ENCODE peak calls at places on chromosomes 5 and 9, in five cellular contexts. One of them, this sample, is unnamed.
A peak's percentile ranks its signal among the peaks of the same experiment; 100 is the strongest.

GRCh38 chr5:6011199-6011598 is 367.1 kb downstream of the MED10 start:
- DNase-seq in stimulated activated CD8-positive, alpha-beta memory T cell treated with anti-CD3 and anti-CD28 coated beads, Interleukin-4, amount 100 ng/mL, for 1 hour: no peak
- DNase-seq in GM04504: no peak
- DNase-seq in KBM-7: no peak
- DNase-seq in aorta: no peak
- DNase-seq in this sample: no peak

GRCh38 chr9:70746760-70747159 is 332.3 kb upstream of the KLF9 start:
- DNase-seq in aorta: no peak
- DNase-seq in GM04504: no peak
- DNase-seq in KBM-7: no peak
- DNase-seq in stimulated activated CD8-positive, alpha-beta memory T cell treated with anti-CD3 and anti-CD28 coated beads, Interleukin-4, amount 100 ng/mL, for 1 hour: no peak
- DNase-seq in this sample: no peak

GRCh38 chr5:150256416-150257064 is 33.0 kb downstream of the CAMK2A start:
- DNase-seq in stimulated activated CD8-positive, alpha-beta memory T cell treated with anti-CD3 and anti-CD28 coated beads, Interleukin-4, amount 100 ng/mL, for 1 hour: no peak
- DNase-seq in aorta: peak; percentile 39
- DNase-seq in GM04504: no peak
- DNase-seq in KBM-7: no peak
- DNase-seq in this sample: no peak

GRCh38 chr5:68746220-68747076 is 347.4 kb upstream of the SLC30A5 start:
- DNase-seq in stimulated activated CD8-positive, alpha-beta memory T cell treated with anti-CD3 and anti-CD28 coated beads, Interleukin-4, amount 100 ng/mL, for 1 hour: no peak
- DNase-seq in KBM-7: no peak
- DNase-seq in GM04504: no peak
- DNase-seq in aorta: no peak
- DNase-seq in this sample: no peak

GRCh38 chr5:157253547-157253946 is 12.4 kb upstream of the CYFIP2 start:
- DNase-seq in GM04504: peak; percentile 30
- DNase-seq in aorta: no peak
- DNase-seq in KBM-7: peak; percentile 67
- DNase-seq in stimulated activated CD8-positive, alpha-beta memory T cell treated with anti-CD3 and anti-CD28 coated beads, Interleukin-4, amount 100 ng/mL, for 1 hour: no peak
- DNase-seq in this sample: peak; percentile 15

GRCh38 chr9:92094655-92095054 is 20.6 kb downstream of the SPTLC1 start:
- DNase-seq in KBM-7: no peak
- DNase-seq in GM04504: no peak
- DNase-seq in aorta: no peak
- DNase-seq in stimulated activated CD8-positive, alpha-beta memory T cell treated with anti-CD3 and anti-CD28 coated beads, Interleukin-4, amount 100 ng/mL, for 1 hour: no peak
- DNase-seq in this sample: no peak

GRCh38 chr9:133569891-133570651 is 35.6 kb downstream of the ADAMTSL2 start:
- DNase-seq in stimulated activated CD8-positive, alpha-beta memory T cell treated with anti-CD3 and anti-CD28 coated beads, Interleukin-4, amount 100 ng/mL, for 1 hour: no peak
- DNase-seq in aorta: no peak
- DNase-seq in GM04504: no peak
- DNase-seq in KBM-7: no peak
- DNase-seq in this sample: no peak

GRCh38 chr5:152259702-152260101 is 145.4 kb downstream of the NMUR2 start:
- DNase-seq in KBM-7: no peak
- DNase-seq in GM04504: no peak
- DNase-seq in stimulated activated CD8-positive, alpha-beta memory T cell treated with anti-CD3 and anti-CD28 coated beads, Interleukin-4, amount 100 ng/mL, for 1 hour: no peak
- DNase-seq in aorta: peak; percentile 50
- DNase-seq in this sample: no peak

GRCh38 chr5:143562935-143563334 is 159.4 kb upstream of the NR3C1 start:
- DNase-seq in aorta: peak; percentile 65
- DNase-seq in stimulated activated CD8-positive, alpha-beta memory T cell treated with anti-CD3 and anti-CD28 coated beads, Interleukin-4, amount 100 ng/mL, for 1 hour: no peak
- DNase-seq in GM04504: no peak
- DNase-seq in KBM-7: no peak
- DNase-seq in this sample: no peak

GRCh38 chr5:173795601-173796000 is 92.5 kb upstream of the CPEB4 start:
- DNase-seq in aorta: no peak
- DNase-seq in stimulated activated CD8-positive, alpha-beta memory T cell treated with anti-CD3 and anti-CD28 coated beads, Interleukin-4, amount 100 ng/mL, for 1 hour: no peak
- DNase-seq in KBM-7: no peak
- DNase-seq in GM04504: no peak
- DNase-seq in this sample: no peak

GRCh38 chr9:109016132-109016531 is 2.8 kb upstream of the CTNNAL1 start:
- DNase-seq in stimulated activated CD8-positive, alpha-beta memory T cell treated with anti-CD3 and anti-CD28 coated beads, Interleukin-4, amount 100 ng/mL, for 1 hour: no peak
- DNase-seq in aorta: no peak
- DNase-seq in KBM-7: peak; percentile 60
- DNase-seq in GM04504: no peak
- DNase-seq in this sample: no peak

GRCh38 chr5:151740958-151741373 is 17.5 kb downstream of the ATOX1 start:
- DNase-seq in GM04504: no peak
- DNase-seq in aorta: no peak
- DNase-seq in KBM-7: no peak
- DNase-seq in stimulated activated CD8-positive, alpha-beta memory T cell treated with anti-CD3 and anti-CD28 coated beads, Interleukin-4, amount 100 ng/mL, for 1 hour: no peak
- DNase-seq in this sample: no peak

GRCh38 chr5:96528816-96529474 is 95.9 kb upstream of the PCSK1 start:
- DNase-seq in GM04504: no peak
- DNase-seq in aorta: no peak
- DNase-seq in stimulated activated CD8-positive, alpha-beta memory T cell treated with anti-CD3 and anti-CD28 coated beads, Interleukin-4, amount 100 ng/mL, for 1 hour: no peak
- DNase-seq in KBM-7: no peak
- DNase-seq in this sample: no peak

GRCh38 chr5:169545762-169546161 is 37.8 kb upstream of the SPDL1 start:
- DNase-seq in aorta: no peak
- DNase-seq in KBM-7: no peak
- DNase-seq in stimulated activated CD8-positive, alpha-beta memory T cell treated with anti-CD3 and anti-CD28 coated beads, Interleukin-4, amount 100 ng/mL, for 1 hour: no peak
- DNase-seq in GM04504: no peak
- DNase-seq in this sample: no peak

GRCh38 chr9:135404451-135405144 is 75.0 kb upstream of the PPP1R26 start:
- DNase-seq in aorta: peak; percentile 32
- DNase-seq in KBM-7: no peak
- DNase-seq in stimulated activated CD8-positive, alpha-beta memory T cell treated with anti-CD3 and anti-CD28 coated beads, Interleukin-4, amount 100 ng/mL, for 1 hour: no peak
- DNase-seq in GM04504: no peak
- DNase-seq in this sample: no peak

GRCh38 chr5:160262665-160263064 is 33.4 kb downstream of the FABP6 start:
- DNase-seq in aorta: no peak
- DNase-seq in KBM-7: peak; percentile 91
- DNase-seq in GM04504: no peak
- DNase-seq in stimulated activated CD8-positive, alpha-beta memory T cell treated with anti-CD3 and anti-CD28 coated beads, Interleukin-4, amount 100 ng/mL, for 1 hour: no peak
- DNase-seq in this sample: no peak

GRCh38 chr9:88710449-88710848 is 175.5 kb downstream of the NXNL2 start:
- DNase-seq in GM04504: no peak
- DNase-seq in aorta: no peak
- DNase-seq in KBM-7: no peak
- DNase-seq in stimulated activated CD8-positive, alpha-beta memory T cell treated with anti-CD3 and anti-CD28 coated beads, Interleukin-4, amount 100 ng/mL, for 1 hour: no peak
- DNase-seq in this sample: no peak

GRCh38 chr9:124040935-124041816 is 29.6 kb downstream of the LHX2 start:
- DNase-seq in aorta: peak; percentile 60
- DNase-seq in stimulated activated CD8-positive, alpha-beta memory T cell treated with anti-CD3 and anti-CD28 coated beads, Interleukin-4, amount 100 ng/mL, for 1 hour: no peak
- DNase-seq in KBM-7: peak; percentile 64
- DNase-seq in GM04504: no peak
- DNase-seq in this sample: no peak

GRCh38 chr5:146520731-146521130 is 4.7 kb upstream of the GPR151 start:
- DNase-seq in KBM-7: no peak
- DNase-seq in stimulated activated CD8-positive, alpha-beta memory T cell treated with anti-CD3 and anti-CD28 coated beads, Interleukin-4, amount 100 ng/mL, for 1 hour: no peak
- DNase-seq in aorta: no peak
- DNase-seq in GM04504: no peak
- DNase-seq in this sample: no peak

GRCh38 chr5:179181988-179182387 is 121.8 kb downstream of the ZNF354C start:
- DNase-seq in stimulated activated CD8-positive, alpha-beta memory T cell treated with anti-CD3 and anti-CD28 coated beads, Interleukin-4, amount 100 ng/mL, for 1 hour: no peak
- DNase-seq in GM04504: no peak
- DNase-seq in aorta: peak; percentile 17
- DNase-seq in KBM-7: no peak
- DNase-seq in this sample: no peak

GRCh38 chr5:75168026-75168750 is 68.5 kb downstream of the ANKRD31 start:
- DNase-seq in GM04504: no peak
- DNase-seq in stimulated activated CD8-positive, alpha-beta memory T cell treated with anti-CD3 and anti-CD28 coated beads, Interleukin-4, amount 100 ng/mL, for 1 hour: no peak
- DNase-seq in KBM-7: no peak
- DNase-seq in aorta: no peak
- DNase-seq in this sample: no peak

GRCh38 chr5:162217037-162217436 is 149.5 kb downstream of the GABRG2 start:
- DNase-seq in GM04504: no peak
- DNase-seq in KBM-7: no peak
- DNase-seq in stimulated activated CD8-positive, alpha-beta memory T cell treated with anti-CD3 and anti-CD28 coated beads, Interleukin-4, amount 100 ng/mL, for 1 hour: no peak
- DNase-seq in aorta: no peak
- DNase-seq in this sample: no peak

GRCh38 chr9:1083325-1083913 is 33.3 kb downstream of the DMRT2 start:
- DNase-seq in KBM-7: no peak
- DNase-seq in GM04504: peak; percentile 4
- DNase-seq in stimulated activated CD8-positive, alpha-beta memory T cell treated with anti-CD3 and anti-CD28 coated beads, Interleukin-4, amount 100 ng/mL, for 1 hour: no peak
- DNase-seq in aorta: no peak
- DNase-seq in this sample: no peak

GRCh38 chr5:138408023-138408422 is 30.8 kb upstream of the REEP2 start:
- DNase-seq in aorta: no peak
- DNase-seq in GM04504: no peak
- DNase-seq in stimulated activated CD8-positive, alpha-beta memory T cell treated with anti-CD3 and anti-CD28 coated beads, Interleukin-4, amount 100 ng/mL, for 1 hour: no peak
- DNase-seq in KBM-7: no peak
- DNase-seq in this sample: no peak

GRCh38 chr9:8883313-8883712 is 1083.7 kb upstream of the DMAC1 start:
- DNase-seq in KBM-7: no peak
- DNase-seq in GM04504: no peak
- DNase-seq in stimulated activated CD8-positive, alpha-beta memory T cell treated with anti-CD3 and anti-CD28 coated beads, Interleukin-4, amount 100 ng/mL, for 1 hour: no peak
- DNase-seq in aorta: no peak
- DNase-seq in this sample: no peak

GRCh38 chr5:141778211-141778610 is 96.2 kb upstream of the ARAP3 start:
- DNase-seq in stimulated activated CD8-positive, alpha-beta memory T cell treated with anti-CD3 and anti-CD28 coated beads, Interleukin-4, amount 100 ng/mL, for 1 hour: no peak
- DNase-seq in GM04504: peak; percentile 26
- DNase-seq in KBM-7: no peak
- DNase-seq in aorta: no peak
- DNase-seq in this sample: no peak

GRCh38 chr9:135370411-135371375 is 108.9 kb upstream of the PPP1R26 start:
- DNase-seq in GM04504: no peak
- DNase-seq in KBM-7: no peak
- DNase-seq in stimulated activated CD8-positive, alpha-beta memory T cell treated with anti-CD3 and anti-CD28 coated beads, Interleukin-4, amount 100 ng/mL, for 1 hour: no peak
- DNase-seq in aorta: no peak
- DNase-seq in this sample: no peak

GRCh38 chr5:141604318-141604717 is 14.5 kb downstream of the DIAPH1 start:
- DNase-seq in stimulated activated CD8-positive, alpha-beta memory T cell treated with anti-CD3 and anti-CD28 coated beads, Interleukin-4, amount 100 ng/mL, for 1 hour: no peak
- DNase-seq in aorta: peak; percentile 62
- DNase-seq in GM04504: peak; percentile 92
- DNase-seq in KBM-7: peak; percentile 78
- DNase-seq in this sample: no peak

GRCh38 chr9:86242012-86242411 is 17.4 kb downstream of the C9orf153 start:
- DNase-seq in GM04504: no peak
- DNase-seq in KBM-7: peak; percentile 49
- DNase-seq in stimulated activated CD8-positive, alpha-beta memory T cell treated with anti-CD3 and anti-CD28 coated beads, Interleukin-4, amount 100 ng/mL, for 1 hour: no peak
- DNase-seq in aorta: no peak
- DNase-seq in this sample: no peak

This sample was measured in effector CD8-positive, alpha-beta T cell.